ENCODE peak calls at places on chromosomes 13 and 19, in ten cellular contexts. Y, K, F, M, T, O, B, Z, R and D are unnamed samples.

GRCh38 chr13:112910016-112910415 is 59.0 kb upstream of the MCF2L start:
- DNase-seq in Y (no peak), K (no peak), F (no peak), M (no peak), T (no peak), O (no peak), B (no peak), Z (no peak), R (no peak), D (no peak)

GRCh38 chr19:11361037-11361770 is 6.0 kb downstream of the PLPPR2 start:
- DNase-seq in Y (peak), K (no peak), F (no peak), M (no peak), T (no peak), O (no peak), B (no peak), Z (no peak), R (no peak), D (no peak)

GRCh38 chr19:36213793-36214387 is 575 bp downstream of the ZNF565 start:
- DNase-seq in Y (no peak), K (no peak), F (peak), M (no peak), T (peak), O (no peak), B (no peak), Z (no peak), R (no peak), D (no peak)

GRCh38 chr19:29843180-29844051 is 31.6 kb downstream of the CCNE1 start:
- DNase-seq in Y (peak), K (no peak), F (peak), M (no peak), T (no peak), O (no peak), B (peak), Z (peak), R (no peak), D (peak)

GRCh38 chr19:1076046-1076386 is 9.0 kb downstream of the ARHGAP45 start:
- DNase-seq in Y (no peak), K (no peak), F (no peak), M (no peak), T (no peak), O (no peak), B (no peak), Z (no peak), R (no peak), D (no peak)

GRCh38 chr19:3178973-3179738 is 587 bp downstream of the S1PR4 start:
- DNase-seq in Y (no peak), K (no peak), F (no peak), M (no peak), T (no peak), O (no peak), B (no peak), Z (no peak), R (no peak), D (peak)

GRCh38 chr13:44407891-44408290 is 34.3 kb downstream of the SERP2 start:
- DNase-seq in Y (no peak), K (no peak), F (no peak), M (no peak), T (no peak), O (peak), B (no peak), Z (no peak), R (no peak), D (no peak)

GRCh38 chr13:25292301-25292700 is 5.0 kb upstream of the MTMR6 start:
- DNase-seq in Y (peak), K (no peak), F (no peak), M (no peak), T (no peak), O (peak), B (no peak), Z (no peak), R (peak), D (no peak)

GRCh38 chr13:99614465-99614885 is 113.2 kb downstream of the TM9SF2 start:
- DNase-seq in Y (no peak), K (no peak), F (no peak), M (no peak), T (peak), O (peak), B (no peak), Z (no peak), R (no peak), D (no peak)

GRCh38 chr19:34173145-34173956 is 1.0 kb downstream of the LSM14A start:
- DNase-seq in Y (peak), K (peak), F (peak), M (no peak), T (peak), O (peak), B (peak), Z (no peak), R (peak), D (no peak)

GRCh38 chr13:28046981-28047380 is 53.4 kb downstream of the FLT3 start:
- DNase-seq in Y (no peak), K (no peak), F (no peak), M (no peak), T (no peak), O (no peak), B (no peak), Z (no peak), R (no peak), D (no peak)

GRCh38 chr19:30722801-30723200 is 350.6 kb downstream of the ZNF536 start:
- DNase-seq in Y (peak), K (no peak), F (no peak), M (no peak), T (no peak), O (no peak), B (no peak), Z (no peak), R (no peak), D (no peak)

GRCh38 chr19:33740811-33741396 is 55.8 kb upstream of the KCTD15 start:
- DNase-seq in Y (no peak), K (peak), F (no peak), M (no peak), T (no peak), O (peak), B (no peak), Z (no peak), R (no peak), D (no peak)

GRCh38 chr13:44385847-44386246 is 12.2 kb downstream of the SERP2 start:
- DNase-seq in Y (no peak), K (no peak), F (no peak), M (no peak), T (no peak), O (no peak), B (no peak), Z (no peak), R (no peak), D (no peak)

GRCh38 chr13:108368240-108368898 is 98.9 kb downstream of the TNFSF13B start:
- DNase-seq in Y (no peak), K (no peak), F (no peak), M (no peak), T (no peak), O (no peak), B (no peak), Z (no peak), R (no peak), D (no peak)

GRCh38 chr13:107649071-107649470 is 566.3 kb downstream of the LIG4 start:
- DNase-seq in Y (no peak), K (no peak), F (no peak), M (no peak), T (no peak), O (no peak), B (no peak), Z (no peak), R (no peak), D (no peak)

GRCh38 chr13:98879965-98880364 is 97.9 kb downstream of the DOCK9 start:
- DNase-seq in Y (no peak), K (no peak), F (no peak), M (no peak), T (no peak), O (no peak), B (no peak), Z (no peak), R (no peak), D (no peak)

GRCh38 chr13:85170372-85170771 is 628.8 kb downstream of the SLITRK6 start:
- DNase-seq in Y (no peak), K (no peak), F (no peak), M (no peak), T (no peak), O (no peak), B (no peak), Z (no peak), R (no peak), D (no peak)

GRCh38 chr13:42524487-42525034 is 49.4 kb upstream of the TNFSF11 start:
- DNase-seq in Y (no peak), K (peak), F (no peak), M (no peak), T (no peak), O (no peak), B (no peak), Z (no peak), R (no peak), D (no peak)

GRCh38 chr13:74134777-74135305 is 637 bp upstream of the KLF12 start:
- DNase-seq in Y (peak), K (no peak), F (peak), M (no peak), T (peak), O (no peak), B (no peak), Z (peak), R (no peak), D (peak)

GRCh38 chr19:50796128-50796633 is 6.0 kb downstream of the ACP4 start:
- DNase-seq in Y (no peak), K (no peak), F (no peak), M (no peak), T (no peak), O (no peak), B (no peak), Z (no peak), R (no peak), D (no peak)

GRCh38 chr13:107003911-107004310 is 436.0 kb upstream of the ARGLU1 start:
- DNase-seq in Y (no peak), K (no peak), F (no peak), M (no peak), T (no peak), O (no peak), B (no peak), Z (no peak), R (no peak), D (no peak)

GRCh38 chr13:108947551-108948030 is 318.2 kb downstream of the MYO16 start:
- DNase-seq in Y (no peak), K (no peak), F (peak), M (no peak), T (no peak), O (no peak), B (peak), Z (peak), R (no peak), D (no peak)

GRCh38 chr13:62320129-62320724 is 904.6 kb upstream of the PCDH20 start:
- DNase-seq in Y (no peak), K (peak), F (no peak), M (peak), T (no peak), O (peak), B (no peak), Z (no peak), R (peak), D (no peak)
- TF ChIP-seq CTCF in Y (peak), K (peak), F (peak), M (peak), T (peak), O (peak), B (no peak), Z (peak), R (peak), D (peak)

DNA sequence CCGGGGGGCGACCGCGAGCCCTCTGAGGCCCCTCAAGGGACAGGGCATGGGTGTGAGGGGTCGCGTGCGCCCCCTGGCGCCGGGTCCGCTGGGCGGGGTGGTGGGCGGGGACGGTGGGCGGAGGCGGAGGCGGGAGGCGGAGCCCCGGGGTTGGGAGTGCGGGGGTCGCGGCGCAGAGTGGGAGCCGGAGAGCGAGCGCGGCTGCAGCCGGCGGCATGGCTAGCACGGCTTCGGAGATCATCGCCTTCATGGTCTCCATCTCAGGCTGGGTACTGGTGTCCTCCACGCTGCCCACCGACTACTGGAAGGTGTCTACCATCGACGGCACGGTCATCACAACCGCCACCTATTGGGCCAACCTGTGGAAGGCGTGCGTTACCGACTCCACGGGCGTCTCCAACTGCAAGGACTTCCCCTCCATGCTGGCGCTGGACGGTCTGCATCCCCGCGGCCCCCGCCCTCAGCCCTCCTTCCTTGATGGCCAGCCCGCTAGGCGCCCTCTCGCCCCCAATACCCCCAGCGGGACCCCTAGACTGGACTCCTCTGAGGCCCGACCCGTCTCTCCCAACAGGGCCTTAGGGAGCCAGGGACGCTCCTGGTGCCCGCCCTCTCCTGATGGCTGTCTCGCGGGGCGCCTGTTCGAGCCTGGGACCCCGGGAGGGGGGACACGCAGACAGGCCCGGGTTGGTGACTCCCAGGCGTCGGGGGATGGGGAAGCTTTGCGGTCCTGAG is at the start of gene CLDN10:
- DNase-seq in Y (peak), K (no peak), F (no peak), M (no peak), T (no peak), O (no peak), B (no peak), Z (no peak), R (no peak), D (no peak)
- TF ChIP-seq CTCF in Y (peak), K (peak), F (no peak), M (no peak), T (no peak), O (no peak), B (no peak), Z (no peak), R (peak), D (peak)

DNA sequence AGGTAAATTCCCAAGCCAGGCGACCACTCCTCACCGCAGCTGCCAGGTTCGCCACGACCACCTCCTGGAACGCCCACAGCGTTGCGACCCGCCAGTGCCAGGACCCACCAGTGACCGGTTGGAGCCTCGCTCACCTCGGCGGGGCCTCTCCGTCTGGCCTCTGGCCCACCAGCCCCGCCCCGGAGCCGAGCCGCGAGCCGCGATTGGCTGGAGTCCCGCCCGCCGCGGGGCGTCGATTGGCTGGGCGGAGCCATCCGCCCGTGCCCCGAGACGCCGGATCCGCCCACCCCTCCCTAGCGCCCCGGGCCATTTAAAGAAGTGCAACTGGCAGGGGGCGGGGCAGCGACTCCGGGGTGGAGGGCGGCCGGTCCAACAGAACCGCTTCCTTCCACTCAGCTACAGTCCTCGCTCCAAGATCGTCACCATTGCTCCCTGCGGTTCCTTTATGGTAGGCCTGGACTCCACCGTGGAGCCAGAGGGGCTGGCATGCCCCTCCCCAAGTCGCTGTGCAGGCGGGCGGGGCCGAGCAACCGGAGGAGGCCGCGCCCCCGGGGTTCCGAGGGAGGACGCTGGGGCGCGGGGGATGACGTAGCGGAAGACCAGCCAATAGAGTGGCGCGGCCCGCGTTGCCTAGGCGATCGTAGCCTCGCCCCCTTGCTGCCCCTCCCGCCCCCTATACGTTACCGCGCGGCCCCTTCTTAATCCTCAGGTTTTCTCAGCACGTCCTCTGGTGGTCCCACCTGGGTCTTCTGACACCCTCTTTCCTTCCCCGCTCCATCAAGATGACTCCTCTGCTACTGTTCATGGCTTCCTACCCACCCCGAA is at the start of gene SERTAD3:
- DNase-seq in Y (peak), K (peak), F (peak), M (peak), T (peak), O (peak), B (peak), Z (peak), R (peak), D (peak)
- TF ChIP-seq CTCF in Y (no peak), K (peak), F (no peak), M (no peak), T (peak), O (peak), B (peak), Z (no peak), R (peak), D (peak)

GRCh38 chr19:46000497-46001246 is 5.4 kb downstream of the CCDC61 start:
- DNase-seq in Y (peak), K (no peak), F (no peak), M (no peak), T (peak), O (no peak), B (no peak), Z (no peak), R (no peak), D (no peak)

GRCh38 chr19:45998834-45999233 is 3.6 kb downstream of the CCDC61 start:
- DNase-seq in Y (no peak), K (no peak), F (no peak), M (no peak), T (no peak), O (no peak), B (no peak), Z (no peak), R (no peak), D (no peak)

GRCh38 chr19:46002678-46003275 is 7.5 kb downstream of the CCDC61 start:
- DNase-seq in Y (no peak), K (no peak), F (no peak), M (no peak), T (no peak), O (no peak), B (no peak), Z (no peak), R (no peak), D (no peak)

GRCh38 chr19:45996933-45997332 is 1.7 kb downstream of the CCDC61 start:
- DNase-seq in Y (no peak), K (no peak), F (no peak), M (no peak), T (no peak), O (no peak), B (no peak), Z (no peak), R (no peak), D (no peak)

DNA sequence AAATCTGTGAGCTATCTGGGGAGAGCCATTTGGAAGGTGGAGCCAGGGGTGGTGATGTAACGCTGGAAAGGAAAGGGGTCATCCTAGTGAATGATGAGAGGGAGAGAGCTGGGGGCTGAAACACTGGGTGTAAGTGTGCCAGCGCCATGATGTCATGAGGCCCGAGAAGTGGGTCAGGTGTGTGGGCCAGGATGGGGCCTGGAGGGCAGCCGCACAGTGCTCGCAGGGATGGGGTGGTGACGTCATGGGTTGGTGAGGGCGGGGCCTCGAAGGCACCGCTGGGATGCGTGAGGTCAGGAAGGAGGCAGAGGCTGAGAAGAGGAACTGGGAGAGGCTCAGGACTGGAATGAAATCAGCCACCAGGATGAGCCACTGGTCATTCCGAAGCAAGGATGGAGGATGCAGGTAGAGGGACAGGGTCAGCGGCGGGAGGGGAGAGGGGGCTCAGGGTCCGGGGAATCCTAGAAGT is 4.4 kb downstream of the CCDC61 start:
- DNase-seq in Y (peak), K (no peak), F (no peak), M (no peak), T (no peak), O (no peak), B (peak), Z (no peak), R (no peak), D (no peak)
- TF ChIP-seq CTCF in Y (no peak), K (no peak), F (no peak), M (no peak), T (no peak), O (no peak), B (no peak), Z (no peak), R (no peak), D (no peak)